ENCODE peak calls at places on chromosomes 2 and 18, in five cellular contexts. R is breast epithelium, Y is GM23248, D is lung, I is heart right ventricle. V is an unnamed sample.
A peak's percentile ranks its signal among the peaks of the same experiment; 100 is the strongest.

GRCh38 chr2:70607121-70607551 is 53.5 kb upstream of the TGFA start:
- DNase-seq in R (peak; percentile 85), Y (peak; percentile 61), D (no peak), I (no peak), V (no peak)

GRCh38 chr18:50457639-50458038 is 82.8 kb downstream of the SKA1 start:
- DNase-seq in R (no peak), Y (no peak), D (no peak), I (no peak), V (no peak)

GRCh38 chr18:7370375-7370774 is 139.5 kb downstream of the LRRC30 start:
- DNase-seq in R (no peak), Y (no peak), D (no peak), I (peak; percentile 71), V (no peak)

GRCh38 chr2:112812318-112813042 is 24.1 kb downstream of the IL1B start:
- DNase-seq in R (no peak), Y (peak; percentile 39), D (no peak), I (no peak), V (no peak)

GRCh38 chr2:37080674-37081073 is 3.5 kb downstream of the HEATR5B start:
- DNase-seq in R (no peak), Y (no peak), D (no peak), I (no peak), V (no peak)

GRCh38 chr2:56230171-56230570 is 46.4 kb downstream of the CCDC85A start:
- DNase-seq in R (no peak), Y (peak; percentile 62), D (no peak), I (no peak), V (no peak)

GRCh38 chr18:66874812-66875474 is 271.1 kb upstream of the CDH19 start:
- DNase-seq in R (no peak), Y (no peak), D (no peak), I (no peak), V (no peak)

GRCh38 chr18:64330161-64330560 is 181.3 kb upstream of the LINC00305 start:
- DNase-seq in R (no peak), Y (no peak), D (no peak), I (no peak), V (peak; percentile 16)

GRCh38 chr2:57190007-57190406 is 856.6 kb upstream of the VRK2 start:
- DNase-seq in R (no peak), Y (no peak), D (no peak), I (no peak), V (no peak)

GRCh38 chr2:139296672-139297209 is 516.6 kb upstream of the NXPH2 start:
- DNase-seq in R (no peak), Y (no peak), D (no peak), I (no peak), V (no peak)

GRCh38 chr2:234989183-234989701 is 37.4 kb downstream of the SH3BP4 start:
- DNase-seq in R (peak; percentile 91), Y (no peak), D (peak; percentile 88), I (peak; percentile 75), V (no peak)

GRCh38 chr2:62745891-62746481 is 40.5 kb downstream of the EHBP1 start:
- DNase-seq in R (no peak), Y (no peak), D (no peak), I (no peak), V (no peak)

GRCh38 chr18:47075098-47075883 is 39.9 kb upstream of the ELOA2 start:
- DNase-seq in R (no peak), Y (no peak), D (no peak), I (no peak), V (no peak)

GRCh38 chr2:191910518-191910917 is 63.6 kb upstream of the CAVIN2 start:
- DNase-seq in R (no peak), Y (peak; percentile 75), D (no peak), I (no peak), V (no peak)

GRCh38 chr2:206045251-206045650 is 40.7 kb downstream of the INO80D start:
- DNase-seq in R (no peak), Y (peak; percentile 17), D (no peak), I (no peak), V (no peak)

GRCh38 chr2:63891488-63892030 is 49.9 kb downstream of the UGP2 start:
- DNase-seq in R (no peak), Y (no peak), D (no peak), I (no peak), V (no peak)

GRCh38 chr2:231530099-231531085 is at the start of gene NMUR1:
- DNase-seq in R (no peak), Y (peak; percentile 63), D (peak; percentile 37), I (peak; percentile 47), V (peak; percentile 97)
- H3K4me3 ChIP-seq in R (peak within 1 kb of the TSS; percentile 63), Y (peak within 1 kb of the TSS; percentile 38), D (peak within 1 kb of the TSS; percentile 47), I (peak within 1 kb of the TSS; percentile 28), V (peak within 1 kb of the TSS; percentile 40)

GRCh38 chr2:208350610-208351009 is 56.0 kb upstream of the PTH2R start:
- DNase-seq in R (no peak), Y (no peak), D (no peak), I (no peak), V (no peak)

DNA sequence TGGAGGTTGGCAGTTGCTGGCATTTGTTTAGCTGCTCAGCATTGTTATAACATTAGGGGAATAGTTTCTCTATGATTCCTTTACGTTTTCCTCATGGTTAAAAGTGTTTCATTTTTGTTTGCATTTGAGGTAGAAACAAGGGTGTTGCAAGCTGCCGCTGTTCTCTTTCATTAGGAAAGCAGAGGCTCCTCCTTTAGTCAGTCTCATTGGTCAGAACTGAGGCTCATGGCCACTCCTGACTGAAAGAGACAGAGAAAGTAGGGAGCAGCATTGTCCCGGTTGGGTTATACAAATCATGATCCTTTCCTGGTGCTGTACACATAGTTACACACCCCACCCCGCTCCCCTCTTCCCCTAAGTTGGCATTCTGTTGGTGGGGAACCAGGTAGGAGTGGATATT is 59.8 kb upstream of the PTH2R start:
- DNase-seq in R (no peak), Y (no peak), D (no peak), I (no peak), V (no peak)
- H3K36me3 ChIP-seq in R (no peaks in the 10 kb centered on the region), Y (peaks cover 65% of the 10 kb centered on the region), D (peaks cover 14% of the 10 kb centered on the region), I (peaks cover 66% of the 10 kb centered on the region), V (peaks cover 16% of the 10 kb centered on the region)

DNA sequence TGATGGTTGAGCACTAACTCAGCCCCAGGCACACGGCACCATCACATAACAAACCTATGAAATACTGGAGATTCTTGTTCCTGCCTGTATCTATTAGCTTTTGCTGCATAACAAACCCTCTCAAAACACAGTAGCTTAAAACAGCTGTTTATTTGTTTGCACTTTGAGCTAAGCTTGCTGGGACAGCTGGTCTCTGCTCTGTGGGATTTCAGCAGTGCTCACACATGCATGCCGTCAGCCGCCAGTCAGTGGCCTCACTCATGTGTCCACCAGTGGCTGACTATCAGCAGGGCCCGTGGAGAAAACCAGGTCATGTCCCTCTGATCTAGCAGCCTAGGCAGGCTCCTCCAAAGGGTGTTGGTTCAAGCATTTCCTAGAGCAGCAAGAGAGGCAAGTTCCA is 52.8 kb upstream of the RAB12 start:
- DNase-seq in R (no peak), Y (no peak), D (no peak), I (no peak), V (no peak)
- H3K4me3 ChIP-seq in R (no peak overlapping the region), Y (no peak overlapping the region), D (no peak overlapping the region), I (no peak overlapping the region), V (no peak overlapping the region)

GRCh38 chr2:215319500-215319899 is 7.6 kb downstream of the ATIC start:
- DNase-seq in R (no peak), Y (no peak), D (no peak), I (no peak), V (no peak)
- H3K36me3 ChIP-seq in R (peaks cover 3% of the 10 kb centered on the region), Y (peaks cover 39% of the 10 kb centered on the region), D (peaks cover 22% of the 10 kb centered on the region), I (peaks cover 10% of the 10 kb centered on the region), V (peaks cover 15% of the 10 kb centered on the region)

GRCh38 chr2:127086800-127087737 is 19.9 kb downstream of the BIN1 start:
- DNase-seq in R (peak; percentile 35), Y (peak; percentile 50), D (peak; percentile 56), I (peak; percentile 89), V (peak; percentile 95)

GRCh38 chr2:127085260-127085666 is 21.7 kb downstream of the BIN1 start:
- DNase-seq in R (no peak), Y (peak; percentile 27), D (peak; percentile 74), I (no peak), V (no peak)

GRCh38 chr2:127083819-127084503 is 23.0 kb downstream of the BIN1 start:
- DNase-seq in R (peak; percentile 81), Y (peak; percentile 98), D (peak; percentile 89), I (peak; percentile 46), V (no peak)

GRCh38 chr2:127082974-127083373 is 24.0 kb downstream of the BIN1 start:
- DNase-seq in R (no peak), Y (peak; percentile 39), D (no peak), I (no peak), V (no peak)

GRCh38 chr2:127084611-127085031 is 22.3 kb downstream of the BIN1 start:
- DNase-seq in R (no peak), Y (peak; percentile 47), D (no peak), I (no peak), V (no peak)
- H3K4me3 ChIP-seq in R (peak overlapping the region; percentile 42), Y (peak overlapping the region; percentile 37), D (no peak overlapping the region), I (no peak overlapping the region), V (no peak overlapping the region)

DNA sequence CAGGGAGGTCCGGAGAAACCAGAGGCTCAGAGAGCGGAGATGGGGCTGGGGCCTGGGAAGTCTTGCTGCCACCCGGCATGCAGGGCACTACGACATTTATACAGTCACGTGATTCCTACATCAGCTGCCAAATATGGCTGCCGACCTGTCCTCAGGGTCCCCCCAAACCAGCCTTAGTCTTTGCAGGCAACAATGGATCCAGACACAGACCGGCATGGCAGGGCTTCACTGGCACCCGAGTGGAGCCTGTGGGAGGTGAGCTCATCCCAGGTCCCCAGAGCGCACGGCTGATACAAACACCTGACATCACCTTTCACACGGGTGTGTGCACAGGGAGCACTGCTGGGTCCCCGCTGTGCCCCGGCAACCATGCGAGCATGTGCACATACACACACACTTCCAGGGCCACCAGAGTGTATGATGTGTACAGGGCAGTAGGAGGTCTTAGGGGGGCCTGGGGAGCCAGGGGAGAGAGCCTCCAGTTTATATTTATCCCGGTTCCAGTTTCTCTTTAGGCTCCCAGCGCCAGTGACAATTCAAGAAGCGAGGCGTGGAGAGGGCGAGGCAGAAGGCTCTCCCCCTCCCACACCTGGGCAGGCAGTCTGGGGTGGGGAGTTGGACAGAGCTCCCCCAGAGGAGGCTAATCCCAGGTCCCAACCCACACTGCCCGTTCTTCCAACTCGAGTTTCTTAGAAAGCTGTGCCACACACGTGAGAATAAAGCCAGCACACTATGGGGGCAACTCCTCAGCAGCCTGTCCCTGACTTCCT is 2.7 kb downstream of the SEMA4C start:
- DNase-seq in R (no peak), Y (no peak), D (no peak), I (no peak), V (no peak)
- H3K36me3 ChIP-seq in R (no peaks in the 10 kb centered on the region), Y (peaks cover 6% of the 10 kb centered on the region), D (no peaks in the 10 kb centered on the region), I (peaks cover 44% of the 10 kb centered on the region), V (peaks cover 47% of the 10 kb centered on the region)